ENCODE peak calls at places on chromosomes 1 and 21, in nine cellular contexts. One of them, this sample, is unnamed.

GRCh38 chr1:223001653-223002634 is 141.1 kb downstream of the TLR5 start:
- DNase-seq in right lobe of liver: no peak
- DNase-seq in heart right ventricle: no peak
- DNase-seq in hepatocyte: no peak
- DNase-seq in HepG2: no peak
- DNase-seq in PC-3: peak
- DNase-seq in AG10803: peak
- DNase-seq in foreskin fibroblast: no peak
- DNase-seq in AG09309: no peak
- DNase-seq in this sample: no peak

GRCh38 chr1:119549719-119550141 is 42.7 kb downstream of the HSD3B1 start:
- DNase-seq in right lobe of liver: no peak
- DNase-seq in heart right ventricle: no peak
- DNase-seq in hepatocyte: peak
- DNase-seq in HepG2: peak
- DNase-seq in PC-3: peak
- DNase-seq in AG10803: peak
- DNase-seq in foreskin fibroblast: peak
- DNase-seq in AG09309: no peak
- DNase-seq in this sample: peak

GRCh38 chr1:20197329-20197791 is 11.0 kb upstream of the PLA2G2C start:
- DNase-seq in right lobe of liver: no peak
- DNase-seq in heart right ventricle: no peak
- DNase-seq in hepatocyte: no peak
- DNase-seq in HepG2: no peak
- DNase-seq in PC-3: peak
- DNase-seq in AG10803: no peak
- DNase-seq in foreskin fibroblast: no peak
- DNase-seq in AG09309: no peak
- DNase-seq in this sample: no peak

GRCh38 chr1:248924696-248925532 is 18.9 kb downstream of the PGBD2 start:
- DNase-seq in right lobe of liver: no peak
- DNase-seq in heart right ventricle: no peak
- DNase-seq in hepatocyte: peak
- DNase-seq in HepG2: peak
- DNase-seq in PC-3: peak
- DNase-seq in AG10803: peak
- DNase-seq in foreskin fibroblast: no peak
- DNase-seq in AG09309: no peak
- DNase-seq in this sample: no peak

GRCh38 chr1:21260405-21261129 is 29.7 kb downstream of the ECE1 start:
- DNase-seq in right lobe of liver: no peak
- DNase-seq in heart right ventricle: no peak
- DNase-seq in hepatocyte: no peak
- DNase-seq in HepG2: no peak
- DNase-seq in PC-3: no peak
- DNase-seq in AG10803: no peak
- DNase-seq in foreskin fibroblast: no peak
- DNase-seq in AG09309: no peak
- DNase-seq in this sample: no peak

GRCh38 chr1:114157275-114157660 is 3.6 kb upstream of the SYT6 start:
- DNase-seq in right lobe of liver: no peak
- DNase-seq in heart right ventricle: no peak
- DNase-seq in hepatocyte: no peak
- DNase-seq in HepG2: no peak
- DNase-seq in PC-3: no peak
- DNase-seq in AG10803: no peak
- DNase-seq in foreskin fibroblast: no peak
- DNase-seq in AG09309: no peak
- DNase-seq in this sample: no peak

GRCh38 chr21:43884012-43884860 is 19.2 kb downstream of the AGPAT3 start:
- DNase-seq in right lobe of liver: no peak
- DNase-seq in heart right ventricle: no peak
- DNase-seq in hepatocyte: peak
- DNase-seq in HepG2: peak
- DNase-seq in PC-3: peak
- DNase-seq in AG10803: no peak
- DNase-seq in foreskin fibroblast: no peak
- DNase-seq in AG09309: no peak
- DNase-seq in this sample: no peak

GRCh38 chr1:53905509-53905908 is 11.5 kb downstream of the DIO1 start:
- DNase-seq in right lobe of liver: no peak
- DNase-seq in heart right ventricle: no peak
- DNase-seq in hepatocyte: no peak
- DNase-seq in HepG2: no peak
- DNase-seq in PC-3: no peak
- DNase-seq in AG10803: no peak
- DNase-seq in foreskin fibroblast: no peak
- DNase-seq in AG09309: no peak
- DNase-seq in this sample: no peak

GRCh38 chr1:12472798-12473551 is 145.0 kb downstream of the DHRS3 start:
- DNase-seq in right lobe of liver: no peak
- DNase-seq in heart right ventricle: peak
- DNase-seq in hepatocyte: peak
- DNase-seq in HepG2: no peak
- DNase-seq in PC-3: no peak
- DNase-seq in AG10803: no peak
- DNase-seq in foreskin fibroblast: no peak
- DNase-seq in AG09309: no peak
- DNase-seq in this sample: no peak

GRCh38 chr1:60849401-60849800 is 233.0 kb upstream of the NFIA start:
- DNase-seq in right lobe of liver: no peak
- DNase-seq in heart right ventricle: no peak
- DNase-seq in hepatocyte: no peak
- DNase-seq in HepG2: no peak
- DNase-seq in PC-3: no peak
- DNase-seq in AG10803: no peak
- DNase-seq in foreskin fibroblast: no peak
- DNase-seq in AG09309: no peak
- DNase-seq in this sample: no peak

GRCh38 chr1:115725600-115725999 is 42.9 kb downstream of the CASQ2 start:
- DNase-seq in right lobe of liver: no peak
- DNase-seq in heart right ventricle: no peak
- DNase-seq in hepatocyte: no peak
- DNase-seq in HepG2: no peak
- DNase-seq in PC-3: no peak
- DNase-seq in AG10803: no peak
- DNase-seq in foreskin fibroblast: no peak
- DNase-seq in AG09309: no peak
- DNase-seq in this sample: no peak

GRCh38 chr1:25729774-25730173 is 70.2 kb upstream of the SELENON start:
- DNase-seq in right lobe of liver: no peak
- DNase-seq in heart right ventricle: no peak
- DNase-seq in hepatocyte: no peak
- DNase-seq in HepG2: no peak
- DNase-seq in PC-3: no peak
- DNase-seq in AG10803: no peak
- DNase-seq in foreskin fibroblast: no peak
- DNase-seq in AG09309: no peak
- DNase-seq in this sample: no peak

DNA sequence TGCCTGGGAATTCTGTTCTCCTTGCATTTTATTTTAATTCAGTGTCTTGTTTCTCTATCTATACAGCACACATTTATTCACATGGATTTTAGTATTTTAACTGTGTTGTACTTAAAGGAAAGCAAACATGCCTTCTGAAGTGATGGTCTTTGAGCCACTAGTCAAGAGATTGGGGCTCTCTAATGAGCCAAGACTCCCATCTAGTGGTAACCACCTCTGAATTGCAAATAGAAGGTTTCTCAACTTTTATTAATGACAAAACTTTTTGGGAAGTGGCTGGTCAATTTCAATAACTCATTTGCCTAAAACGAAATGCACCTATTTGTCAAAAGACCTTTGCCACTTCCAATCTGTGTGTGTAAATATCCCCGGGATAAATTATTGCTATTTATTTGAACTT is 199.6 kb downstream of the LTN1 start:
- DNase-seq in right lobe of liver: no peak
- DNase-seq in heart right ventricle: no peak
- DNase-seq in hepatocyte: peak
- DNase-seq in HepG2: no peak
- DNase-seq in PC-3: peak
- DNase-seq in AG10803: peak
- DNase-seq in foreskin fibroblast: peak
- DNase-seq in AG09309: peak
- DNase-seq in this sample: no peak
- TF ChIP-seq CTCF in right lobe of liver: peak
- TF ChIP-seq CTCF in heart right ventricle: peak
- TF ChIP-seq CTCF in hepatocyte: peak
- TF ChIP-seq CTCF in HepG2: peak
- TF ChIP-seq CTCF in PC-3: peak
- TF ChIP-seq CTCF in AG10803: peak
- TF ChIP-seq CTCF in foreskin fibroblast: peak
- TF ChIP-seq CTCF in AG09309: peak
- TF ChIP-seq CTCF in this sample: peak

GRCh38 chr1:5906116-5906515 is 86.1 kb downstream of the NPHP4 start:
- DNase-seq in right lobe of liver: no peak
- DNase-seq in heart right ventricle: no peak
- DNase-seq in hepatocyte: no peak
- DNase-seq in HepG2: no peak
- DNase-seq in PC-3: no peak
- DNase-seq in AG10803: no peak
- DNase-seq in foreskin fibroblast: no peak
- DNase-seq in AG09309: no peak
- DNase-seq in this sample: no peak
- H3K4me3 ChIP-seq in right lobe of liver: no peak
- H3K4me3 ChIP-seq in heart right ventricle: no peak
- H3K4me3 ChIP-seq in hepatocyte: no peak
- H3K4me3 ChIP-seq in HepG2: no peak
- H3K4me3 ChIP-seq in PC-3: no peak
- H3K4me3 ChIP-seq in AG10803: no peak
- H3K4me3 ChIP-seq in foreskin fibroblast: no peak
- H3K4me3 ChIP-seq in AG09309: no peak
- H3K4me3 ChIP-seq in this sample: no peak

DNA sequence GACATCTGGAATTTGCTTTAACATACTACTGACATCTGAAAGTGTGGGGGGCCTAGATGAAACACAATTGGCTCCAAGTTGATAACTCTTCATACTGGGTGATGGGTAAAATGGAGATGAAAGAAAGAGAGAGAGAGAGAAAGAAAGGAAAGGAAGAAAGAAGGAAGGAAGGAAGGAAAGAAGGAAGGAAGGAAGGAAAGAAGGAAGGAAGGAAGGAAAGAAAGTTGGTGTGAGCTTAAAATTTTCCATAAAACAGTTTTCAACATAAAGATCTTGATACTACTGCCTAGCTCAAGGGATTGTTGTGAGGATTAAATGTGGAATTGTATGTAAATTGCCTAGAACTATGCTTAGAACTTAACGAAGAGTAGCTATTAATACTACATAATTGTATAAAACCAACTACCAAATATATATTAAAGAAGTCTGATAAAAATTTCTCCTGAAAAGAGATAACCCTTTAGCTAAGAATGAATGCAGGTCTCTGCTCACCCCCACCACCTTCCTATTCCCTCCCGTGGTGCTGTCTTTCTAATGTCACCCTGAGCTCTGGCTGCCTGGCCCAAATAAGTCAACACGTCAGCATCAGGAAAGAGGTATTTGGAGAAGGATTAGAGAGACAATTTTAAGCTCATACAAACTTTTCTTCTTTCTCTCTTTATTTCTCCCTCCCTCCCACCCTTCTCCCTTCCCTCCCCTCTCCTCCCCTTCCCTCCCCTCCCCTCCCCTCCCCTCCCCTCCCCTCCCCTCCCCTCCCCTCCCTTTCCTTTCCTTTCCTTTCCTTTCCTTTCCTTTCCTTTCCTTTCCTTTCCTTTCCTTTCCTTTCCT is 89.3 kb upstream of the SGIP1 start:
- DNase-seq in right lobe of liver: no peak
- DNase-seq in heart right ventricle: no peak
- DNase-seq in hepatocyte: no peak
- DNase-seq in HepG2: no peak
- DNase-seq in PC-3: no peak
- DNase-seq in AG10803: no peak
- DNase-seq in foreskin fibroblast: no peak
- DNase-seq in AG09309: no peak
- DNase-seq in this sample: no peak
- TF ChIP-seq CTCF in right lobe of liver: no peak
- TF ChIP-seq CTCF in heart right ventricle: no peak
- TF ChIP-seq CTCF in hepatocyte: no peak
- TF ChIP-seq CTCF in HepG2: no peak
- TF ChIP-seq CTCF in PC-3: no peak
- TF ChIP-seq CTCF in AG10803: no peak
- TF ChIP-seq CTCF in foreskin fibroblast: no peak
- TF ChIP-seq CTCF in AG09309: no peak
- TF ChIP-seq CTCF in this sample: no peak

GRCh38 chr1:24186711-24186992 is 437 bp downstream of the IFNLR1 start:
- DNase-seq in right lobe of liver: no peak
- DNase-seq in heart right ventricle: no peak
- DNase-seq in hepatocyte: no peak
- DNase-seq in HepG2: no peak
- DNase-seq in PC-3: no peak
- DNase-seq in AG10803: no peak
- DNase-seq in foreskin fibroblast: no peak
- DNase-seq in AG09309: no peak
- DNase-seq in this sample: no peak

GRCh38 chr1:24185056-24185455 is 2.0 kb downstream of the IFNLR1 start:
- DNase-seq in right lobe of liver: no peak
- DNase-seq in heart right ventricle: no peak
- DNase-seq in hepatocyte: no peak
- DNase-seq in HepG2: no peak
- DNase-seq in PC-3: no peak
- DNase-seq in AG10803: no peak
- DNase-seq in foreskin fibroblast: no peak
- DNase-seq in AG09309: no peak
- DNase-seq in this sample: no peak

GRCh38 chr1:24186993-24187790 is at the start of gene IFNLR1:
- DNase-seq in right lobe of liver: peak
- DNase-seq in heart right ventricle: peak
- DNase-seq in hepatocyte: peak
- DNase-seq in HepG2: peak
- DNase-seq in PC-3: peak
- DNase-seq in AG10803: peak
- DNase-seq in foreskin fibroblast: no peak
- DNase-seq in AG09309: no peak
- DNase-seq in this sample: no peak

GRCh38 chr1:24189528-24189927 is 2.4 kb upstream of the IFNLR1 start:
- DNase-seq in right lobe of liver: no peak
- DNase-seq in heart right ventricle: no peak
- DNase-seq in hepatocyte: no peak
- DNase-seq in HepG2: no peak
- DNase-seq in PC-3: no peak
- DNase-seq in AG10803: no peak
- DNase-seq in foreskin fibroblast: no peak
- DNase-seq in AG09309: no peak
- DNase-seq in this sample: no peak

DNA sequence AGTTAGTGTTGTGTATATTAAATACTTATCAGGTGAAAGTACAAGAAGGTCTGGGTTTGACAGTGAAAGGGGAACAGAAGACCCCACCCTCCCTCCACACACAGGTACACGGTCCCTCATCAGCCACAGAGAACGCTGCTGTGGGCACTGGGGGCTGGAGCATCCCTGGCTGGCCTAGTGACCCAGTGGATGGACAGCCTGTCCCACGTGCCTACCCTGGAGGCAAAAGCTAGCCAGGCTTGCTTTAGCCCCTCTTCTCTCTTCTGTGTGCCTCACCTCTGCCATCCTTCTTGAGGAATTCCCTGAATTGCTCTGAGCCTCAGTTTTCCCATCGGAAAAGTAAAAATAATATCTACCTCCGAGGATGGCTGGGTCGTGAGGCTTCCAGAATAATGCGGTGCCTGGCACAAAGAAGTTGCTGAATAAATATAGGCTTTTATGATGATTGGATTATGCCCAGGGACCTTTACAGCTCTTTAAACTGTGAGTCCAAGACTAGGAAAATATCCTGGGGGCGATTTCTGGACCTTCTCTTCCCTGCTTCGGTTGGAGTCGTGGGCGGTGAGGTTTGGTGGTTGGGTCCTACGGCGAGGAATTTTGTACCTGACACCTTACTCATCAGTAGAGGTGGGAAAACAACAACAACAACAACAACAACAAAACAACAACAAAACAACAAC is 918 bp downstream of the IFNLR1 start:
- DNase-seq in right lobe of liver: no peak
- DNase-seq in heart right ventricle: no peak
- DNase-seq in hepatocyte: peak
- DNase-seq in HepG2: no peak
- DNase-seq in PC-3: peak
- DNase-seq in AG10803: no peak
- DNase-seq in foreskin fibroblast: no peak
- DNase-seq in AG09309: no peak
- DNase-seq in this sample: no peak
- H3K4me3 ChIP-seq in right lobe of liver: peak
- H3K4me3 ChIP-seq in heart right ventricle: no peak
- H3K4me3 ChIP-seq in hepatocyte: peak
- H3K4me3 ChIP-seq in HepG2: peak
- H3K4me3 ChIP-seq in PC-3: peak
- H3K4me3 ChIP-seq in AG10803: no peak
- H3K4me3 ChIP-seq in foreskin fibroblast: no peak
- H3K4me3 ChIP-seq in AG09309: no peak
- H3K4me3 ChIP-seq in this sample: peak

This sample was measured in epithelial cell of proximal tubule.